ENCODE peak calls at places on chromosomes 11 and 22, in eight cellular contexts. One of them, this sample, is unnamed.

GRCh38 chr22:24244144-24244787 is 616 bp downstream of the GGT5 start:
- DNase-seq in T-helper 1 cell: no peak
- DNase-seq in activated naive CD8-positive, alpha-beta T cell treated with anti-CD3 and anti-CD28 coated beads for 36 hours: no peak
- DNase-seq in stimulated activated CD4-positive, alpha-beta T cell treated with anti-CD3 and anti-CD28 coated beads, TNF-alpha, amount 100 ng/mL, for 24 hours: no peak
- DNase-seq in PC-3: no peak
- DNase-seq in stimulated activated naive B cell treated with anti-CD40 and anti-IgM and Interleukin-4, amounts not matched to agents 10 μg/mL and 1 μg/mL and 100 μg/mL, for 72 hours: no peak
- DNase-seq in HFF-Myc: no peak
- DNase-seq in GM04504: no peak
- DNase-seq in this sample: no peak

GRCh38 chr11:128532571-128533091 is 54.7 kb downstream of the ETS1 start:
- DNase-seq in T-helper 1 cell: no peak
- DNase-seq in PC-3: no peak
- DNase-seq in GM04504: no peak
- DNase-seq in stimulated activated CD4-positive, alpha-beta T cell treated with anti-CD3 and anti-CD28 coated beads, TNF-alpha, amount 100 ng/mL, for 24 hours: no peak
- DNase-seq in stimulated activated naive B cell treated with anti-CD40 and anti-IgM and Interleukin-4, amounts not matched to agents 10 μg/mL and 1 μg/mL and 100 μg/mL, for 72 hours: no peak
- DNase-seq in activated naive CD8-positive, alpha-beta T cell treated with anti-CD3 and anti-CD28 coated beads for 36 hours: no peak
- DNase-seq in HFF-Myc: no peak
- DNase-seq in this sample: no peak

GRCh38 chr11:124876818-124877630 is 11.8 kb downstream of the ROBO3 start:
- DNase-seq in GM04504: no peak
- DNase-seq in activated naive CD8-positive, alpha-beta T cell treated with anti-CD3 and anti-CD28 coated beads for 36 hours: no peak
- DNase-seq in stimulated activated CD4-positive, alpha-beta T cell treated with anti-CD3 and anti-CD28 coated beads, TNF-alpha, amount 100 ng/mL, for 24 hours: no peak
- DNase-seq in PC-3: no peak
- DNase-seq in HFF-Myc: no peak
- DNase-seq in stimulated activated naive B cell treated with anti-CD40 and anti-IgM and Interleukin-4, amounts not matched to agents 10 μg/mL and 1 μg/mL and 100 μg/mL, for 72 hours: no peak
- DNase-seq in T-helper 1 cell: no peak
- DNase-seq in this sample: no peak

GRCh38 chr22:24474649-24475048 is 20.5 kb upstream of the UPB1 start:
- DNase-seq in stimulated activated CD4-positive, alpha-beta T cell treated with anti-CD3 and anti-CD28 coated beads, TNF-alpha, amount 100 ng/mL, for 24 hours: no peak
- DNase-seq in T-helper 1 cell: no peak
- DNase-seq in stimulated activated naive B cell treated with anti-CD40 and anti-IgM and Interleukin-4, amounts not matched to agents 10 μg/mL and 1 μg/mL and 100 μg/mL, for 72 hours: no peak
- DNase-seq in PC-3: no peak
- DNase-seq in activated naive CD8-positive, alpha-beta T cell treated with anti-CD3 and anti-CD28 coated beads for 36 hours: no peak
- DNase-seq in GM04504: no peak
- DNase-seq in HFF-Myc: no peak
- DNase-seq in this sample: no peak

GRCh38 chr11:28090052-28090749 is 17.8 kb downstream of the KIF18A start:
- DNase-seq in stimulated activated naive B cell treated with anti-CD40 and anti-IgM and Interleukin-4, amounts not matched to agents 10 μg/mL and 1 μg/mL and 100 μg/mL, for 72 hours: no peak
- DNase-seq in PC-3: peak
- DNase-seq in GM04504: no peak
- DNase-seq in T-helper 1 cell: no peak
- DNase-seq in activated naive CD8-positive, alpha-beta T cell treated with anti-CD3 and anti-CD28 coated beads for 36 hours: no peak
- DNase-seq in HFF-Myc: no peak
- DNase-seq in stimulated activated CD4-positive, alpha-beta T cell treated with anti-CD3 and anti-CD28 coated beads, TNF-alpha, amount 100 ng/mL, for 24 hours: no peak
- DNase-seq in this sample: no peak

GRCh38 chr22:38674888-38675287 is 6.9 kb upstream of the TOMM22 start:
- DNase-seq in T-helper 1 cell: no peak
- DNase-seq in PC-3: no peak
- DNase-seq in activated naive CD8-positive, alpha-beta T cell treated with anti-CD3 and anti-CD28 coated beads for 36 hours: no peak
- DNase-seq in stimulated activated naive B cell treated with anti-CD40 and anti-IgM and Interleukin-4, amounts not matched to agents 10 μg/mL and 1 μg/mL and 100 μg/mL, for 72 hours: no peak
- DNase-seq in stimulated activated CD4-positive, alpha-beta T cell treated with anti-CD3 and anti-CD28 coated beads, TNF-alpha, amount 100 ng/mL, for 24 hours: no peak
- DNase-seq in HFF-Myc: no peak
- DNase-seq in GM04504: no peak
- DNase-seq in this sample: no peak

GRCh38 chr22:30332551-30332950 is 5.8 kb upstream of the TBC1D10A start:
- DNase-seq in stimulated activated naive B cell treated with anti-CD40 and anti-IgM and Interleukin-4, amounts not matched to agents 10 μg/mL and 1 μg/mL and 100 μg/mL, for 72 hours: no peak
- DNase-seq in T-helper 1 cell: no peak
- DNase-seq in GM04504: no peak
- DNase-seq in HFF-Myc: no peak
- DNase-seq in activated naive CD8-positive, alpha-beta T cell treated with anti-CD3 and anti-CD28 coated beads for 36 hours: no peak
- DNase-seq in PC-3: no peak
- DNase-seq in stimulated activated CD4-positive, alpha-beta T cell treated with anti-CD3 and anti-CD28 coated beads, TNF-alpha, amount 100 ng/mL, for 24 hours: no peak
- DNase-seq in this sample: no peak

GRCh38 chr22:47203554-47203991 is 441.1 kb downstream of the TBC1D22A start:
- DNase-seq in GM04504: no peak
- DNase-seq in T-helper 1 cell: no peak
- DNase-seq in stimulated activated naive B cell treated with anti-CD40 and anti-IgM and Interleukin-4, amounts not matched to agents 10 μg/mL and 1 μg/mL and 100 μg/mL, for 72 hours: no peak
- DNase-seq in activated naive CD8-positive, alpha-beta T cell treated with anti-CD3 and anti-CD28 coated beads for 36 hours: no peak
- DNase-seq in stimulated activated CD4-positive, alpha-beta T cell treated with anti-CD3 and anti-CD28 coated beads, TNF-alpha, amount 100 ng/mL, for 24 hours: no peak
- DNase-seq in HFF-Myc: no peak
- DNase-seq in PC-3: no peak
- DNase-seq in this sample: no peak

GRCh38 chr11:1864216-1864615 is 11.3 kb downstream of the LSP1 start:
- DNase-seq in stimulated activated CD4-positive, alpha-beta T cell treated with anti-CD3 and anti-CD28 coated beads, TNF-alpha, amount 100 ng/mL, for 24 hours: no peak
- DNase-seq in GM04504: no peak
- DNase-seq in stimulated activated naive B cell treated with anti-CD40 and anti-IgM and Interleukin-4, amounts not matched to agents 10 μg/mL and 1 μg/mL and 100 μg/mL, for 72 hours: no peak
- DNase-seq in HFF-Myc: no peak
- DNase-seq in PC-3: no peak
- DNase-seq in T-helper 1 cell: no peak
- DNase-seq in activated naive CD8-positive, alpha-beta T cell treated with anti-CD3 and anti-CD28 coated beads for 36 hours: no peak
- DNase-seq in this sample: no peak

GRCh38 chr22:39498368-39498767 is 3.7 kb upstream of the MIEF1 start:
- DNase-seq in stimulated activated naive B cell treated with anti-CD40 and anti-IgM and Interleukin-4, amounts not matched to agents 10 μg/mL and 1 μg/mL and 100 μg/mL, for 72 hours: no peak
- DNase-seq in GM04504: no peak
- DNase-seq in activated naive CD8-positive, alpha-beta T cell treated with anti-CD3 and anti-CD28 coated beads for 36 hours: no peak
- DNase-seq in T-helper 1 cell: no peak
- DNase-seq in PC-3: no peak
- DNase-seq in HFF-Myc: no peak
- DNase-seq in stimulated activated CD4-positive, alpha-beta T cell treated with anti-CD3 and anti-CD28 coated beads, TNF-alpha, amount 100 ng/mL, for 24 hours: no peak
- DNase-seq in this sample: no peak

GRCh38 chr22:47540011-47540410 is 777.6 kb downstream of the TBC1D22A start:
- DNase-seq in PC-3: no peak
- DNase-seq in activated naive CD8-positive, alpha-beta T cell treated with anti-CD3 and anti-CD28 coated beads for 36 hours: no peak
- DNase-seq in stimulated activated naive B cell treated with anti-CD40 and anti-IgM and Interleukin-4, amounts not matched to agents 10 μg/mL and 1 μg/mL and 100 μg/mL, for 72 hours: no peak
- DNase-seq in stimulated activated CD4-positive, alpha-beta T cell treated with anti-CD3 and anti-CD28 coated beads, TNF-alpha, amount 100 ng/mL, for 24 hours: no peak
- DNase-seq in HFF-Myc: no peak
- DNase-seq in T-helper 1 cell: no peak
- DNase-seq in GM04504: no peak
- DNase-seq in this sample: no peak

GRCh38 chr22:22817468-22818201 is 70.0 kb upstream of the IGLL5 start:
- DNase-seq in GM04504: no peak
- DNase-seq in activated naive CD8-positive, alpha-beta T cell treated with anti-CD3 and anti-CD28 coated beads for 36 hours: no peak
- DNase-seq in stimulated activated naive B cell treated with anti-CD40 and anti-IgM and Interleukin-4, amounts not matched to agents 10 μg/mL and 1 μg/mL and 100 μg/mL, for 72 hours: no peak
- DNase-seq in PC-3: no peak
- DNase-seq in T-helper 1 cell: no peak
- DNase-seq in stimulated activated CD4-positive, alpha-beta T cell treated with anti-CD3 and anti-CD28 coated beads, TNF-alpha, amount 100 ng/mL, for 24 hours: no peak
- DNase-seq in HFF-Myc: no peak
- DNase-seq in this sample: no peak

GRCh38 chr22:17980638-17981051 is 43.7 kb downstream of the MICAL3 start:
- DNase-seq in HFF-Myc: no peak
- DNase-seq in GM04504: no peak
- DNase-seq in stimulated activated naive B cell treated with anti-CD40 and anti-IgM and Interleukin-4, amounts not matched to agents 10 μg/mL and 1 μg/mL and 100 μg/mL, for 72 hours: peak
- DNase-seq in PC-3: no peak
- DNase-seq in activated naive CD8-positive, alpha-beta T cell treated with anti-CD3 and anti-CD28 coated beads for 36 hours: peak
- DNase-seq in T-helper 1 cell: no peak
- DNase-seq in stimulated activated CD4-positive, alpha-beta T cell treated with anti-CD3 and anti-CD28 coated beads, TNF-alpha, amount 100 ng/mL, for 24 hours: peak
- DNase-seq in this sample: peak

GRCh38 chr22:23107487-23108323 is 34.1 kb downstream of the RSPH14 start:
- DNase-seq in PC-3: no peak
- DNase-seq in T-helper 1 cell: no peak
- DNase-seq in GM04504: no peak
- DNase-seq in HFF-Myc: no peak
- DNase-seq in stimulated activated naive B cell treated with anti-CD40 and anti-IgM and Interleukin-4, amounts not matched to agents 10 μg/mL and 1 μg/mL and 100 μg/mL, for 72 hours: no peak
- DNase-seq in activated naive CD8-positive, alpha-beta T cell treated with anti-CD3 and anti-CD28 coated beads for 36 hours: no peak
- DNase-seq in stimulated activated CD4-positive, alpha-beta T cell treated with anti-CD3 and anti-CD28 coated beads, TNF-alpha, amount 100 ng/mL, for 24 hours: no peak
- DNase-seq in this sample: no peak

GRCh38 chr11:123797065-123797940 is 8.8 kb downstream of the OR6M1 start:
- DNase-seq in activated naive CD8-positive, alpha-beta T cell treated with anti-CD3 and anti-CD28 coated beads for 36 hours: no peak
- DNase-seq in T-helper 1 cell: no peak
- DNase-seq in PC-3: no peak
- DNase-seq in GM04504: no peak
- DNase-seq in stimulated activated CD4-positive, alpha-beta T cell treated with anti-CD3 and anti-CD28 coated beads, TNF-alpha, amount 100 ng/mL, for 24 hours: no peak
- DNase-seq in stimulated activated naive B cell treated with anti-CD40 and anti-IgM and Interleukin-4, amounts not matched to agents 10 μg/mL and 1 μg/mL and 100 μg/mL, for 72 hours: no peak
- DNase-seq in HFF-Myc: no peak
- DNase-seq in this sample: no peak

GRCh38 chr22:42926034-42926433 is 69.0 kb upstream of the ARFGAP3 start:
- DNase-seq in activated naive CD8-positive, alpha-beta T cell treated with anti-CD3 and anti-CD28 coated beads for 36 hours: no peak
- DNase-seq in stimulated activated naive B cell treated with anti-CD40 and anti-IgM and Interleukin-4, amounts not matched to agents 10 μg/mL and 1 μg/mL and 100 μg/mL, for 72 hours: no peak
- DNase-seq in HFF-Myc: no peak
- DNase-seq in PC-3: peak
- DNase-seq in stimulated activated CD4-positive, alpha-beta T cell treated with anti-CD3 and anti-CD28 coated beads, TNF-alpha, amount 100 ng/mL, for 24 hours: no peak
- DNase-seq in GM04504: no peak
- DNase-seq in T-helper 1 cell: no peak
- DNase-seq in this sample: no peak

GRCh38 chr11:96012086-96012824 is 88.3 kb upstream of the MTMR2 start:
- DNase-seq in PC-3: peak
- DNase-seq in T-helper 1 cell: peak
- DNase-seq in GM04504: peak
- DNase-seq in stimulated activated CD4-positive, alpha-beta T cell treated with anti-CD3 and anti-CD28 coated beads, TNF-alpha, amount 100 ng/mL, for 24 hours: peak
- DNase-seq in activated naive CD8-positive, alpha-beta T cell treated with anti-CD3 and anti-CD28 coated beads for 36 hours: peak
- DNase-seq in stimulated activated naive B cell treated with anti-CD40 and anti-IgM and Interleukin-4, amounts not matched to agents 10 μg/mL and 1 μg/mL and 100 μg/mL, for 72 hours: peak
- DNase-seq in HFF-Myc: peak
- DNase-seq in this sample: peak

GRCh38 chr22:38953091-38953490 is 4.3 kb upstream of the APOBEC3A start:
- DNase-seq in stimulated activated CD4-positive, alpha-beta T cell treated with anti-CD3 and anti-CD28 coated beads, TNF-alpha, amount 100 ng/mL, for 24 hours: no peak
- DNase-seq in HFF-Myc: no peak
- DNase-seq in GM04504: no peak
- DNase-seq in T-helper 1 cell: no peak
- DNase-seq in PC-3: no peak
- DNase-seq in stimulated activated naive B cell treated with anti-CD40 and anti-IgM and Interleukin-4, amounts not matched to agents 10 μg/mL and 1 μg/mL and 100 μg/mL, for 72 hours: no peak
- DNase-seq in activated naive CD8-positive, alpha-beta T cell treated with anti-CD3 and anti-CD28 coated beads for 36 hours: no peak
- DNase-seq in this sample: no peak

GRCh38 chr22:45179276-45180049 is 15.7 kb downstream of the NUP50 start:
- DNase-seq in PC-3: no peak
- DNase-seq in T-helper 1 cell: no peak
- DNase-seq in stimulated activated naive B cell treated with anti-CD40 and anti-IgM and Interleukin-4, amounts not matched to agents 10 μg/mL and 1 μg/mL and 100 μg/mL, for 72 hours: no peak
- DNase-seq in GM04504: no peak
- DNase-seq in activated naive CD8-positive, alpha-beta T cell treated with anti-CD3 and anti-CD28 coated beads for 36 hours: no peak
- DNase-seq in HFF-Myc: no peak
- DNase-seq in stimulated activated CD4-positive, alpha-beta T cell treated with anti-CD3 and anti-CD28 coated beads, TNF-alpha, amount 100 ng/mL, for 24 hours: no peak
- DNase-seq in this sample: no peak

GRCh38 chr11:10778217-10778970 is 27.3 kb downstream of the CTR9 start:
- DNase-seq in PC-3: no peak
- DNase-seq in stimulated activated naive B cell treated with anti-CD40 and anti-IgM and Interleukin-4, amounts not matched to agents 10 μg/mL and 1 μg/mL and 100 μg/mL, for 72 hours: no peak
- DNase-seq in stimulated activated CD4-positive, alpha-beta T cell treated with anti-CD3 and anti-CD28 coated beads, TNF-alpha, amount 100 ng/mL, for 24 hours: no peak
- DNase-seq in activated naive CD8-positive, alpha-beta T cell treated with anti-CD3 and anti-CD28 coated beads for 36 hours: no peak
- DNase-seq in HFF-Myc: no peak
- DNase-seq in GM04504: peak
- DNase-seq in T-helper 1 cell: no peak
- DNase-seq in this sample: no peak

GRCh38 chr22:44580756-44581435 is 82.9 kb upstream of the RTL6 start:
- DNase-seq in stimulated activated CD4-positive, alpha-beta T cell treated with anti-CD3 and anti-CD28 coated beads, TNF-alpha, amount 100 ng/mL, for 24 hours: no peak
- DNase-seq in stimulated activated naive B cell treated with anti-CD40 and anti-IgM and Interleukin-4, amounts not matched to agents 10 μg/mL and 1 μg/mL and 100 μg/mL, for 72 hours: no peak
- DNase-seq in GM04504: no peak
- DNase-seq in activated naive CD8-positive, alpha-beta T cell treated with anti-CD3 and anti-CD28 coated beads for 36 hours: no peak
- DNase-seq in PC-3: no peak
- DNase-seq in HFF-Myc: no peak
- DNase-seq in T-helper 1 cell: no peak
- DNase-seq in this sample: no peak

GRCh38 chr11:19370100-19370861 is 129.5 kb upstream of the E2F8 start:
- DNase-seq in stimulated activated CD4-positive, alpha-beta T cell treated with anti-CD3 and anti-CD28 coated beads, TNF-alpha, amount 100 ng/mL, for 24 hours: no peak
- DNase-seq in T-helper 1 cell: no peak
- DNase-seq in activated naive CD8-positive, alpha-beta T cell treated with anti-CD3 and anti-CD28 coated beads for 36 hours: no peak
- DNase-seq in stimulated activated naive B cell treated with anti-CD40 and anti-IgM and Interleukin-4, amounts not matched to agents 10 μg/mL and 1 μg/mL and 100 μg/mL, for 72 hours: no peak
- DNase-seq in PC-3: peak
- DNase-seq in GM04504: no peak
- DNase-seq in HFF-Myc: no peak
- DNase-seq in this sample: no peak

GRCh38 chr11:44972746-44973435 is 22.2 kb upstream of the TP53I11 start:
- DNase-seq in GM04504: no peak
- DNase-seq in activated naive CD8-positive, alpha-beta T cell treated with anti-CD3 and anti-CD28 coated beads for 36 hours: no peak
- DNase-seq in stimulated activated naive B cell treated with anti-CD40 and anti-IgM and Interleukin-4, amounts not matched to agents 10 μg/mL and 1 μg/mL and 100 μg/mL, for 72 hours: no peak
- DNase-seq in PC-3: no peak
- DNase-seq in stimulated activated CD4-positive, alpha-beta T cell treated with anti-CD3 and anti-CD28 coated beads, TNF-alpha, amount 100 ng/mL, for 24 hours: no peak
- DNase-seq in HFF-Myc: no peak
- DNase-seq in T-helper 1 cell: no peak
- DNase-seq in this sample: no peak

GRCh38 chr11:11774928-11775327 is 66.8 kb upstream of the USP47 start:
- DNase-seq in PC-3: no peak
- DNase-seq in stimulated activated CD4-positive, alpha-beta T cell treated with anti-CD3 and anti-CD28 coated beads, TNF-alpha, amount 100 ng/mL, for 24 hours: no peak
- DNase-seq in HFF-Myc: no peak
- DNase-seq in T-helper 1 cell: no peak
- DNase-seq in stimulated activated naive B cell treated with anti-CD40 and anti-IgM and Interleukin-4, amounts not matched to agents 10 μg/mL and 1 μg/mL and 100 μg/mL, for 72 hours: no peak
- DNase-seq in GM04504: no peak
- DNase-seq in activated naive CD8-positive, alpha-beta T cell treated with anti-CD3 and anti-CD28 coated beads for 36 hours: no peak
- DNase-seq in this sample: no peak

GRCh38 chr22:20472629-20473442 is 22.8 kb downstream of the KLHL22 start:
- DNase-seq in GM04504: no peak
- DNase-seq in activated naive CD8-positive, alpha-beta T cell treated with anti-CD3 and anti-CD28 coated beads for 36 hours: no peak
- DNase-seq in stimulated activated naive B cell treated with anti-CD40 and anti-IgM and Interleukin-4, amounts not matched to agents 10 μg/mL and 1 μg/mL and 100 μg/mL, for 72 hours: no peak
- DNase-seq in T-helper 1 cell: no peak
- DNase-seq in stimulated activated CD4-positive, alpha-beta T cell treated with anti-CD3 and anti-CD28 coated beads, TNF-alpha, amount 100 ng/mL, for 24 hours: no peak
- DNase-seq in HFF-Myc: no peak
- DNase-seq in PC-3: no peak
- DNase-seq in this sample: no peak

GRCh38 chr22:36144886-36145541 is 15.5 kb downstream of the APOL3 start:
- DNase-seq in stimulated activated CD4-positive, alpha-beta T cell treated with anti-CD3 and anti-CD28 coated beads, TNF-alpha, amount 100 ng/mL, for 24 hours: no peak
- DNase-seq in stimulated activated naive B cell treated with anti-CD40 and anti-IgM and Interleukin-4, amounts not matched to agents 10 μg/mL and 1 μg/mL and 100 μg/mL, for 72 hours: no peak
- DNase-seq in activated naive CD8-positive, alpha-beta T cell treated with anti-CD3 and anti-CD28 coated beads for 36 hours: no peak
- DNase-seq in GM04504: no peak
- DNase-seq in T-helper 1 cell: no peak
- DNase-seq in PC-3: peak
- DNase-seq in HFF-Myc: peak
- DNase-seq in this sample: no peak

GRCh38 chr11:78101073-78101472 is 21.4 kb upstream of the NDUFC2 start:
- DNase-seq in HFF-Myc: no peak
- DNase-seq in stimulated activated CD4-positive, alpha-beta T cell treated with anti-CD3 and anti-CD28 coated beads, TNF-alpha, amount 100 ng/mL, for 24 hours: no peak
- DNase-seq in activated naive CD8-positive, alpha-beta T cell treated with anti-CD3 and anti-CD28 coated beads for 36 hours: no peak
- DNase-seq in GM04504: no peak
- DNase-seq in PC-3: peak
- DNase-seq in T-helper 1 cell: no peak
- DNase-seq in stimulated activated naive B cell treated with anti-CD40 and anti-IgM and Interleukin-4, amounts not matched to agents 10 μg/mL and 1 μg/mL and 100 μg/mL, for 72 hours: no peak
- DNase-seq in this sample: no peak

GRCh38 chr22:22397292-22397870 is 111.2 kb downstream of the ZNF280B start:
- DNase-seq in GM04504: peak
- DNase-seq in activated naive CD8-positive, alpha-beta T cell treated with anti-CD3 and anti-CD28 coated beads for 36 hours: no peak
- DNase-seq in stimulated activated CD4-positive, alpha-beta T cell treated with anti-CD3 and anti-CD28 coated beads, TNF-alpha, amount 100 ng/mL, for 24 hours: no peak
- DNase-seq in T-helper 1 cell: no peak
- DNase-seq in stimulated activated naive B cell treated with anti-CD40 and anti-IgM and Interleukin-4, amounts not matched to agents 10 μg/mL and 1 μg/mL and 100 μg/mL, for 72 hours: no peak
- DNase-seq in HFF-Myc: no peak
- DNase-seq in PC-3: peak
- DNase-seq in this sample: no peak